ENCODE peak calls at places on chromosome 9, in six cellular contexts. V is ovary, K is transverse colon, F is HepG2, Z is psoas muscle, P is mammary epithelial cell. X is an unnamed sample.

GRCh38 chr9:77402286-77402685 is 225.0 kb downstream of the VPS13A start:
- DNase-seq in K (no peak), P (no peak), Z (no peak), F (no peak), V (no peak), X (no peak)

GRCh38 chr9:104094534-104095020 is 468 bp downstream of the SMC2 start:
- DNase-seq in K (no peak), V (no peak), F (peak; percentile 9), Z (no peak), P (no peak), X (no peak)

GRCh38 chr9:81661339-81661738 is 28.0 kb downstream of the TLE1 start:
- DNase-seq in K (peak; percentile 70), Z (no peak), P (no peak), V (no peak), F (no peak), X (no peak)

GRCh38 chr9:14298607-14299022 is 15.3 kb downstream of the NFIB start:
- DNase-seq in K (no peak), P (no peak), Z (no peak), V (no peak), F (no peak), X (no peak)

GRCh38 chr9:114429488-114429887 is 41.7 kb upstream of the AKNA start:
- DNase-seq in F (no peak), K (no peak), P (no peak), V (no peak), Z (no peak), X (no peak)

GRCh38 chr9:130042406-130042930 is 521 bp downstream of the FNBP1 start:
- DNase-seq in V (peak; percentile 65), F (no peak), K (peak; percentile 33), P (no peak), Z (peak; percentile 47), X (no peak)

GRCh38 chr9:128216781-128217553 is 13.8 kb downstream of the DNM1 start:
- DNase-seq in F (no peak), V (no peak), Z (peak; percentile 42), P (no peak), K (no peak), X (no peak)

GRCh38 chr9:116844621-116845020 is 157.5 kb downstream of the TRIM32 start:
- DNase-seq in K (no peak), F (no peak), V (no peak), Z (no peak), P (no peak), X (no peak)

GRCh38 chr9:133782157-133783130 is 44.3 kb upstream of the SARDH start:
- DNase-seq in F (peak; percentile 34), P (peak; percentile 22), V (peak; percentile 75), Z (peak; percentile 58), K (peak; percentile 76), X (peak; percentile 12)

GRCh38 chr9:95845751-95846150 is 29.7 kb upstream of the ERCC6L2 start:
- DNase-seq in K (no peak), V (no peak), F (no peak), Z (no peak), P (no peak), X (no peak)

GRCh38 chr9:128593856-128594255 is 41.5 kb downstream of the SPTAN1 start:
- DNase-seq in P (no peak), Z (no peak), K (no peak), V (no peak), F (no peak), X (no peak)

GRCh38 chr9:126000731-126001580 is 253.8 kb downstream of the PBX3 start:
- DNase-seq in Z (no peak), P (no peak), K (no peak), V (no peak), F (no peak), X (no peak)

GRCh38 chr9:87713278-87713989 is 12.5 kb upstream of the CTSL start:
- DNase-seq in F (peak; percentile 62), P (peak; percentile 92), V (peak; percentile 78), K (peak; percentile 73), Z (peak; percentile 92), X (peak; percentile 96)

GRCh38 chr9:5301544-5301943 is 3.0 kb downstream of the RLN2 start:
- DNase-seq in V (no peak), P (no peak), Z (no peak), K (no peak), F (no peak), X (no peak)

GRCh38 chr9:133603165-133603927 is 5.8 kb downstream of the FAM163B start:
- DNase-seq in Z (no peak), P (no peak), F (no peak), V (no peak), K (no peak), X (no peak)

GRCh38 chr9:36897019-36897418 is 137.0 kb downstream of the PAX5 start:
- DNase-seq in Z (no peak), V (no peak), P (no peak), F (no peak), K (no peak), X (no peak)
- H3K27me3 ChIP-seq in Z (peaks cover 4% of the 10 kb centered on the region), V (no peaks in the 10 kb centered on the region), P (peaks cover 22% of the 10 kb centered on the region), F (peaks cover 48% of the 10 kb centered on the region), K (peaks cover 5% of the 10 kb centered on the region), X (peaks cover 57% of the 10 kb centered on the region)

DNA sequence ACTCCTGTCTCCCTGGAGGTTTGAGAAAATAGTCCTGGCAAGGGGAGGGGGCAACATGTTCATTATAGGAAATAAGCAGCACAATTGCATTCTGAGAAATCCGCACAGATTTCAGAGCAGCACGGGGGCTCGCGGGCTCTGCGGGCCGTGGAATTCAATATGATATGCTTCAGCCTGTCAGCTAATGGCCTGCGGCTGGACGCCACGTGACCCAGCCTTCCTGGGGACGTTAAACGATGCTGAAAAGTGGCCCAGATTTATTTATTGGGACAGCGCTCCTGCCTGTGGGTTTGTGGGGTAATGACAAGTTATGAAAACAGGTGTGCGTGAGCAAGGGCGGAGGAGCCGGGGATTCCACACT is 156.5 kb downstream of the DAB2IP start:
- DNase-seq in F (no peak), K (no peak), V (no peak), P (no peak), Z (no peak), X (no peak)
- H3K4me3 ChIP-seq in F (no peak overlapping the region), K (no peak overlapping the region), V (no peak overlapping the region), P (no peak overlapping the region), Z (no peak overlapping the region), X (no peak overlapping the region)

GRCh38 chr9:92444841-92445240 is 20.6 kb upstream of the OMD start:
- DNase-seq in P (no peak), F (no peak), Z (no peak), V (no peak), K (no peak), X (no peak)

GRCh38 chr9:92440751-92441046 is 16.4 kb upstream of the OMD start:
- DNase-seq in K (no peak), Z (no peak), V (no peak), P (no peak), F (no peak), X (no peak)

GRCh38 chr9:92435263-92435662 is 11.0 kb upstream of the OMD start:
- DNase-seq in P (no peak), F (no peak), V (no peak), Z (no peak), K (no peak), X (no peak)

GRCh38 chr9:92439921-92440750 is 15.9 kb upstream of the OMD start:
- DNase-seq in P (peak; percentile 88), F (no peak), Z (no peak), V (no peak), K (no peak), X (peak; percentile 10)

DNA sequence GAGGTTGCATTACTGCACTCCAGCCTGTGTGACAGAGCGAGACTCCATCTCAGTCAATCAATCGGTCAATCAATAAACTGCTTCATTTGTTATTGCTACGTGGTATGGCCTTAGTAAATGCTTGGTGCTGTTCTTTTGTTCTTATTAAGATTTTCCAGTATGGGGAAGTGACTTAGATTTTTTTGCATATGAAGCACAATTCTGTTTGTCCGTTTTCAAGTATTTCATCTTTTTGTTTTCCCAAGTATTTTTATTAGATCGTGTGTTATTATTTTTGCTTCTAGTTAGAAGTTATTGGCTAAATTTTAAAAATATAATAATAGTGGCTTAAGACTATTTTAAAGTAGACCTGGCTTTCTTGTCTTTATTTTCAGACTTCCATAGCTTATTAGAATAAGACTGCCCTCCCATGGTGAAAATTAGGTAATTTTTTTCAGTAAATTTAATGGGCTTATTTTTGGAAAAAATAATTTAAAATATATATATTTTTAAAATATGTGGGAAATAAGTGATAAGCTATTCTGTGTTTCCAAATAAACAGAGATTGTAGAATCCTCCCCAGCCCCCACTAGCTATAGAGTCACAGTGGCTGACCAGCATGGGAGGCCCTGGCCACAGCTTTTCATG is 14.7 kb upstream of the OMD start:
- DNase-seq in F (no peak), Z (no peak), V (no peak), K (no peak), P (no peak), X (no peak)
- TF ChIP-seq CTCF in F (no peak), Z (peak; percentile 22), V (no peak), K (peak; percentile 36), P (no peak), X (no peak)

GRCh38 chr9:7093040-7093439 is 335.3 kb downstream of the KDM4C start:
- DNase-seq in V (no peak), K (no peak), F (no peak), Z (no peak), P (no peak), X (no peak)

GRCh38 chr9:7088598-7088997 is 330.8 kb downstream of the KDM4C start:
- DNase-seq in K (no peak), Z (no peak), F (no peak), P (no peak), V (no peak), X (no peak)

GRCh38 chr9:7086389-7086788 is 328.6 kb downstream of the KDM4C start:
- DNase-seq in P (no peak), K (peak; percentile 30), Z (no peak), V (no peak), F (no peak), X (no peak)

GRCh38 chr9:7089391-7089790 is 331.6 kb downstream of the KDM4C start:
- DNase-seq in F (no peak), Z (no peak), K (no peak), P (no peak), V (no peak), X (no peak)

GRCh38 chr9:7089794-7090193 is 332.0 kb downstream of the KDM4C start:
- DNase-seq in K (no peak), P (no peak), F (no peak), V (no peak), Z (no peak), X (no peak)
- H3K27me3 ChIP-seq in K (no peaks in the 10 kb centered on the region), P (no peaks in the 10 kb centered on the region), F (no peaks in the 10 kb centered on the region), V (no peaks in the 10 kb centered on the region), Z (no peaks in the 10 kb centered on the region), X (no peaks in the 10 kb centered on the region)

DNA sequence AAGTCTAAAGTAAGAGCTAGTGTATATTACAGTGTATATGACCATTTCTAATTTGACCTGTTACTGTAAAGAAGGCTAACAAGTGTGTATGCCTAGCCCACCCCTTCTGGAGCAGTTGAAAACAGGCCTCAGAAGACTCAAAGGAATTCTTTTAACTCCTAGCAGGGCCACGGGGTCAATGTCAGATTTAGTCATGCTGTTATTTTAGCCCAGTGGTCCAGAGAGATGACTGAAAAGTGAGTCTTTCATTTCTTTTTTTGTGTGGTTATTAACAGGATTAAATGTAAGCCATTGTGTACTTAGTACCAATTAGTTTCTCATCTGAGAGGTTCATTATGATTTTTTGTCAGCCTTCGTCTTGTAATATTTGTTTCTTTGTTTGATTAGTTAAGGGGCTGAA is 24.4 kb downstream of the ZCCHC7 start:
- DNase-seq in P (no peak), K (no peak), F (peak; percentile 15), V (no peak), Z (no peak), X (peak; percentile 28)
- H3K4me3 ChIP-seq in P (no peak overlapping the region), K (no peak overlapping the region), F (no peak overlapping the region), V (no peak overlapping the region), Z (no peak overlapping the region), X (no peak overlapping the region)